ENCODE peak calls at places on chromosome 7, in eight cellular contexts. K is fibroblast of mammary gland, N is lower lobe of right lung, I is tibial artery, U is IMR-90, T is endodermal cell, E is nephron progenitor cell, P is H9. V is an unnamed sample.

GRCh38 chr7:148615085-148615750 is 24.7 kb downstream of the C7orf33 start:
- DNase-seq in K (no peak), U (no peak), I (no peak), T (no peak), P (no peak), N (no peak), E (no peak), V (no peak)

GRCh38 chr7:14196555-14196954 is 207.1 kb upstream of the ETV1 start:
- DNase-seq in E (no peak), N (no peak), I (no peak), U (peak), P (no peak), K (peak), T (no peak), V (no peak)

GRCh38 chr7:71015260-71015900 is 116.6 kb upstream of the GALNT17 start:
- DNase-seq in U (no peak), T (no peak), E (no peak), P (no peak), I (no peak), N (no peak), K (no peak), V (no peak)

GRCh38 chr7:111018960-111019835 is 71.7 kb upstream of the LRRN3 start:
- DNase-seq in T (peak), P (peak), N (no peak), E (peak), K (no peak), I (no peak), U (no peak), V (no peak)

GRCh38 chr7:134632937-134633540 is 13.6 kb upstream of the BPGM start:
- DNase-seq in N (no peak), K (peak), E (peak), T (peak), P (no peak), I (no peak), U (peak), V (no peak)

GRCh38 chr7:75054744-75055527 is 18.7 kb downstream of the RCC1L start:
- DNase-seq in I (peak), K (peak), E (no peak), P (no peak), T (no peak), N (peak), U (peak), V (no peak)

GRCh38 chr7:108016841-108017775 is 14.1 kb upstream of the LAMB1 start:
- DNase-seq in N (no peak), E (no peak), T (no peak), K (peak), I (no peak), U (peak), P (no peak), V (no peak)

GRCh38 chr7:145978769-145979168 is 137.8 kb upstream of the CNTNAP2 start:
- DNase-seq in T (no peak), P (no peak), E (no peak), U (no peak), N (no peak), K (no peak), I (no peak), V (no peak)

GRCh38 chr7:18624436-18624835 is 128.9 kb downstream of the HDAC9 start:
- DNase-seq in K (no peak), T (no peak), I (no peak), U (no peak), E (no peak), P (no peak), N (no peak), V (no peak)

GRCh38 chr7:47378728-47379395 is 203.0 kb downstream of the TNS3 start:
- DNase-seq in T (no peak), K (no peak), N (no peak), I (peak), U (no peak), E (no peak), P (no peak), V (no peak)

GRCh38 chr7:101466871-101467270 is 104.2 kb downstream of the COL26A1 start:
- DNase-seq in I (no peak), P (no peak), E (no peak), K (no peak), U (no peak), T (no peak), N (no peak), V (no peak)

GRCh38 chr7:28661826-28662225 is 249.5 kb downstream of the CREB5 start:
- DNase-seq in P (no peak), N (no peak), E (no peak), K (no peak), I (no peak), T (no peak), U (no peak), V (no peak)

GRCh38 chr7:103348959-103349358 is 1.5 kb downstream of the PSMC2 start:
- DNase-seq in E (no peak), N (no peak), I (no peak), T (no peak), U (no peak), K (no peak), P (no peak), V (no peak)

GRCh38 chr7:117375380-117375779 is 51.9 kb downstream of the ASZ1 start:
- DNase-seq in I (no peak), T (no peak), N (no peak), E (no peak), U (peak), K (peak), P (no peak), V (no peak)
- TF ChIP-seq CTCF in I (no peak), T (peak), N (no peak), E (no peak), U (peak), K (peak), P (peak), V (peak)

DNA sequence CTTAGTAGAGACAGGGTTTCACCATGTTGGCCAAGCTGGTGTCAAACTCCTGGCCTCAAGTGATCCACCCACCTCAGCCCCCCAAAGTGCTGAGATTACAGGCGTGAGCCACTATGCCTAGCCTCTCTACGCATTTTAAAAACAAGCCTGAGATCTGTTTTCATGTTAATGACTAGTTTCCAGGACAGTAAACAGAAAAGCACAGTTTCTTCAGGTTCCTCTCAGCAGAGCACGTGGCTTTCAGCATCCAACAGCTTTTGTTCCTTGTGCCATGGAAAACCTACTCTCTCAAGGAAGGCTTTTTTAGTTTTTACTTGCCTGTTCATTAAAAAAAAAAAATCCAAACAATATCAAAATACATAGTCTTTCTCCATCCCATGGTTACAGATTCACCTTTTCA is 129.4 kb upstream of the NFE2L3 start:
- DNase-seq in P (no peak), N (no peak), U (no peak), K (no peak), E (no peak), T (no peak), I (no peak), V (no peak)
- TF ChIP-seq CTCF in P (no peak), N (no peak), U (no peak), K (no peak), E (no peak), T (no peak), I (no peak), V (no peak)

GRCh38 chr7:132321387-132321786 is 254.9 kb downstream of the PLXNA4 start:
- DNase-seq in I (no peak), E (peak), T (no peak), N (no peak), U (no peak), K (no peak), P (no peak), V (no peak)
- TF ChIP-seq CTCF in I (no peak), E (peak), T (peak), N (no peak), U (no peak), K (no peak), P (peak), V (peak)

DNA sequence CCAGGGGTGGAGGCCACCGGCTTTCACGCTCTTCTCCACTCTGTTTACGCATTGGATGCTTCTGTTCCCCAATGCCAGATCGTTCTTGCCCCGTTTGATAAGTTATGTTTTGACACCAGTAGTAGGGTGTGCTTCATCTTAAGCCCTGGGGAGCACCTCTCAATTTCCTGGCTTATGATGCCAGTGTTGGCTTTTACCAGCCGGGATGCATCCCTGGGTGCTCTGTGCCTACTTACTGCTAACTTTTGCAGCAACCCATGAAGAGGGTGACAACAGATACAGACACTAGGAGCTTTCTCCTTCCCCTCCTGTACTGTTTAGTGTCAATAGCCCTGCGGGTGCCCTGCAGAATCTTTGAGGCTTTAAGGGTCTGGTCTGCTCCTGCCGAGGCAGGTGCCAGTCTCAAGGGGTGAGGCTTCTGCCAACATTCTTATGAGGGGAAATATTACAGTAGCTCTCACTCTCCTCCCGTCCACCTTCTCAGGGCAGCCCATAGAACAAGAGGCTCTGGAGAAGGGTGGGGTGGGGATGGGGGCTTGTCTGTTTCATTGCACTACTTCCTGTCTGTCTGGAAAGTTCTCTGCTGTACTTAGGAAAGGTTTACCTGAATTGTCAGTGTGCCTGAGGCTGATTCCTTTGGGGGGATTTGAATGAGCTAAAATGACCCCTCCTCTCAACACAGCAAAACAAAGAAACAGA is 23.3 kb downstream of the ADCY1 start:
- DNase-seq in K (no peak), I (no peak), N (no peak), P (peak), U (no peak), T (peak), E (no peak), V (peak)
- TF ChIP-seq CTCF in K (no peak), I (no peak), N (no peak), P (no peak), U (no peak), T (no peak), E (no peak), V (no peak)

V was measured in osteocyte.